ENCODE peak calls at places on chromosomes 12 and 14, in eight cellular contexts. B, C, E, J, S, X, Y and Q are unnamed samples.

GRCh38 chr12:105316931-105317330 is 13.6 kb upstream of the C12orf75 start:
- DNase-seq in C (no peak), S (no peak), B (no peak), J (no peak), E (no peak), X (no peak), Y (no peak), Q (no peak)

GRCh38 chr12:131917139-131917710 is 11.9 kb upstream of the PUS1 start:
- DNase-seq in B (no peak), Y (no peak), S (no peak), E (peak), J (no peak), C (no peak), X (no peak), Q (no peak)

GRCh38 chr12:112413846-112414625 is 4.6 kb upstream of the RPL6 start:
- DNase-seq in E (no peak), J (no peak), X (no peak), S (no peak), Y (no peak), B (no peak), C (no peak), Q (no peak)

GRCh38 chr12:103505371-103506236 is 9.8 kb upstream of the C12orf42 start:
- DNase-seq in Y (no peak), J (no peak), E (no peak), B (no peak), S (no peak), C (no peak), X (no peak), Q (no peak)

GRCh38 chr14:65239143-65239672 is 136.9 kb upstream of the MAX start:
- DNase-seq in J (no peak), S (no peak), X (no peak), B (no peak), C (peak), Y (no peak), E (no peak), Q (peak)

GRCh38 chr12:68587448-68587873 is 23.2 kb upstream of the RAP1B start:
- DNase-seq in C (no peak), E (no peak), X (no peak), S (peak), B (no peak), Y (no peak), J (no peak), Q (no peak)

GRCh38 chr14:96824283-96824682 is 27.1 kb downstream of the VRK1 start:
- DNase-seq in C (peak), E (no peak), Y (no peak), J (no peak), X (no peak), S (no peak), B (no peak), Q (peak)

GRCh38 chr14:23306113-23306411 is 571 bp upstream of the BCL2L2 start:
- DNase-seq in E (no peak), S (no peak), Y (no peak), J (no peak), B (no peak), X (no peak), C (no peak), Q (no peak)

GRCh38 chr12:10130042-10130441 is at the start of gene CLEC7A:
- DNase-seq in Y (no peak), E (no peak), B (no peak), S (no peak), C (no peak), X (no peak), J (no peak), Q (no peak)

GRCh38 chr12:92194566-92194965 is 48.9 kb upstream of the BTG1 start:
- DNase-seq in B (no peak), Y (no peak), S (no peak), X (no peak), E (no peak), J (no peak), C (no peak), Q (no peak)

GRCh38 chr12:29073631-29074239 is 75.3 kb upstream of the FAR2 start:
- DNase-seq in S (no peak), B (peak), E (no peak), X (peak), C (peak), Y (no peak), J (peak), Q (peak)

GRCh38 chr12:52278931-52279682 is 4.7 kb downstream of the KRT86 start:
- DNase-seq in X (no peak), E (peak), J (peak), S (peak), B (peak), Y (peak), C (peak), Q (peak)

GRCh38 chr12:12133259-12133658 is 62.5 kb downstream of the BCL2L14 start:
- DNase-seq in Y (no peak), X (no peak), E (no peak), B (no peak), C (no peak), J (no peak), S (no peak), Q (no peak)

GRCh38 chr12:65868133-65868705 is 43.9 kb downstream of the HMGA2 start:
- DNase-seq in E (no peak), Y (no peak), S (no peak), B (no peak), C (peak), X (peak), J (no peak), Q (peak)

GRCh38 chr12:85309180-85309579 is 29.2 kb downstream of the ALX1 start:
- DNase-seq in Y (no peak), C (no peak), S (no peak), X (no peak), E (no peak), B (no peak), J (no peak), Q (no peak)

GRCh38 chr12:9756756-9757155 is 3.9 kb downstream of the CD69 start:
- DNase-seq in B (no peak), E (no peak), S (no peak), J (no peak), C (no peak), X (no peak), Y (no peak), Q (no peak)

GRCh38 chr12:1688086-1688710 is 2.7 kb upstream of the ADIPOR2 start:
- DNase-seq in B (no peak), J (no peak), C (no peak), X (no peak), E (no peak), S (no peak), Y (no peak), Q (no peak)

GRCh38 chr12:49673446-49674317 is 33.5 kb downstream of the FMNL3 start:
- DNase-seq in J (peak), E (peak), S (peak), C (no peak), B (no peak), X (peak), Y (peak), Q (peak)

GRCh38 chr14:29805415-29806123 is 122.1 kb downstream of the PRKD1 start:
- DNase-seq in X (peak), E (no peak), B (peak), S (no peak), C (peak), Y (no peak), J (peak), Q (peak)

GRCh38 chr14:70646705-70647104 is 5.0 kb downstream of the TTC9 start:
- DNase-seq in B (no peak), C (no peak), E (no peak), J (no peak), X (no peak), S (no peak), Y (no peak), Q (no peak)

GRCh38 chr12:121299662-121300061 is 3.2 kb upstream of the CAMKK2 start:
- DNase-seq in E (no peak), Y (no peak), S (no peak), J (no peak), C (no peak), X (no peak), B (no peak), Q (no peak)

GRCh38 chr12:7162691-7163114 is 26.8 kb upstream of the PEX5 start:
- DNase-seq in B (peak), Y (no peak), E (no peak), J (peak), S (peak), C (peak), X (no peak), Q (peak)